ENCODE peak calls at places on chromosomes 12 and 14, in eight cellular contexts. One of them, this sample, is unnamed.

GRCh38 chr12:122874081-122874480 is 21.8 kb downstream of the VPS37B start:
- DNase-seq in HFF-Myc: no peak
- DNase-seq in GM23248: no peak
- DNase-seq in fibroblast of pulmonary artery: no peak
- DNase-seq in GM06990: no peak
- DNase-seq in dorsolateral prefrontal cortex: no peak
- DNase-seq in upper lobe of right lung: peak
- DNase-seq in AG09309: no peak
- DNase-seq in this sample: no peak

GRCh38 chr12:30136661-30137060 is 352.9 kb upstream of the TMTC1 start:
- DNase-seq in HFF-Myc: no peak
- DNase-seq in GM23248: no peak
- DNase-seq in fibroblast of pulmonary artery: no peak
- DNase-seq in GM06990: no peak
- DNase-seq in dorsolateral prefrontal cortex: no peak
- DNase-seq in upper lobe of right lung: no peak
- DNase-seq in AG09309: no peak
- DNase-seq in this sample: no peak

GRCh38 chr14:50719911-50720759 is 52.0 kb upstream of the SAV1 start:
- DNase-seq in HFF-Myc: no peak
- DNase-seq in GM23248: peak
- DNase-seq in fibroblast of pulmonary artery: no peak
- DNase-seq in GM06990: no peak
- DNase-seq in dorsolateral prefrontal cortex: no peak
- DNase-seq in upper lobe of right lung: no peak
- DNase-seq in AG09309: no peak
- DNase-seq in this sample: peak

GRCh38 chr12:114671664-114672476 is 12.1 kb downstream of the TBX3 start:
- DNase-seq in HFF-Myc: no peak
- DNase-seq in GM23248: peak
- DNase-seq in fibroblast of pulmonary artery: no peak
- DNase-seq in GM06990: no peak
- DNase-seq in dorsolateral prefrontal cortex: no peak
- DNase-seq in upper lobe of right lung: no peak
- DNase-seq in AG09309: no peak
- DNase-seq in this sample: peak

GRCh38 chr14:92922883-92923743 is at the start of gene CHGA:
- DNase-seq in HFF-Myc: no peak
- DNase-seq in GM23248: peak
- DNase-seq in fibroblast of pulmonary artery: peak
- DNase-seq in GM06990: peak
- DNase-seq in dorsolateral prefrontal cortex: peak
- DNase-seq in upper lobe of right lung: peak
- DNase-seq in AG09309: no peak
- DNase-seq in this sample: peak

GRCh38 chr14:24307575-24308341 is at the start of gene CIDEB:
- DNase-seq in HFF-Myc: no peak
- DNase-seq in GM23248: peak
- DNase-seq in fibroblast of pulmonary artery: peak
- DNase-seq in GM06990: no peak
- DNase-seq in dorsolateral prefrontal cortex: peak
- DNase-seq in upper lobe of right lung: no peak
- DNase-seq in AG09309: no peak
- DNase-seq in this sample: peak

GRCh38 chr12:14443531-14443930 is 78.0 kb downstream of the ATF7IP start:
- DNase-seq in HFF-Myc: no peak
- DNase-seq in GM23248: peak
- DNase-seq in fibroblast of pulmonary artery: peak
- DNase-seq in GM06990: no peak
- DNase-seq in dorsolateral prefrontal cortex: no peak
- DNase-seq in upper lobe of right lung: no peak
- DNase-seq in AG09309: no peak
- DNase-seq in this sample: no peak

GRCh38 chr12:89636054-89636775 is 72.4 kb downstream of the ATP2B1 start:
- DNase-seq in HFF-Myc: no peak
- DNase-seq in GM23248: peak
- DNase-seq in fibroblast of pulmonary artery: no peak
- DNase-seq in GM06990: no peak
- DNase-seq in dorsolateral prefrontal cortex: no peak
- DNase-seq in upper lobe of right lung: no peak
- DNase-seq in AG09309: no peak
- DNase-seq in this sample: no peak

GRCh38 chr14:22906073-22906472 is 12.9 kb downstream of the RBM23 start:
- DNase-seq in HFF-Myc: no peak
- DNase-seq in GM23248: no peak
- DNase-seq in fibroblast of pulmonary artery: no peak
- DNase-seq in GM06990: no peak
- DNase-seq in dorsolateral prefrontal cortex: no peak
- DNase-seq in upper lobe of right lung: no peak
- DNase-seq in AG09309: no peak
- DNase-seq in this sample: no peak

GRCh38 chr12:86052921-86053320 is 178.8 kb downstream of the NTS start:
- DNase-seq in HFF-Myc: no peak
- DNase-seq in GM23248: no peak
- DNase-seq in fibroblast of pulmonary artery: no peak
- DNase-seq in GM06990: no peak
- DNase-seq in dorsolateral prefrontal cortex: no peak
- DNase-seq in upper lobe of right lung: no peak
- DNase-seq in AG09309: no peak
- DNase-seq in this sample: no peak

GRCh38 chr12:91276529-91276928 is 93.9 kb upstream of the DCN start:
- DNase-seq in HFF-Myc: no peak
- DNase-seq in GM23248: no peak
- DNase-seq in fibroblast of pulmonary artery: no peak
- DNase-seq in GM06990: no peak
- DNase-seq in dorsolateral prefrontal cortex: no peak
- DNase-seq in upper lobe of right lung: no peak
- DNase-seq in AG09309: no peak
- DNase-seq in this sample: no peak

GRCh38 chr12:9649532-9649940 is 20.0 kb upstream of the CLEC2D start:
- DNase-seq in HFF-Myc: no peak
- DNase-seq in GM23248: no peak
- DNase-seq in fibroblast of pulmonary artery: no peak
- DNase-seq in GM06990: no peak
- DNase-seq in dorsolateral prefrontal cortex: no peak
- DNase-seq in upper lobe of right lung: no peak
- DNase-seq in AG09309: no peak
- DNase-seq in this sample: no peak

GRCh38 chr14:96578619-96579018 is 76.4 kb downstream of the PAPOLA start:
- DNase-seq in HFF-Myc: no peak
- DNase-seq in GM23248: no peak
- DNase-seq in fibroblast of pulmonary artery: no peak
- DNase-seq in GM06990: no peak
- DNase-seq in dorsolateral prefrontal cortex: no peak
- DNase-seq in upper lobe of right lung: no peak
- DNase-seq in AG09309: no peak
- DNase-seq in this sample: no peak

GRCh38 chr14:31449136-31449535 is 8.2 kb downstream of the DTD2 start:
- DNase-seq in HFF-Myc: no peak
- DNase-seq in GM23248: no peak
- DNase-seq in fibroblast of pulmonary artery: no peak
- DNase-seq in GM06990: no peak
- DNase-seq in dorsolateral prefrontal cortex: no peak
- DNase-seq in upper lobe of right lung: no peak
- DNase-seq in AG09309: no peak
- DNase-seq in this sample: no peak

GRCh38 chr12:67885370-67886169 is 103.7 kb upstream of the IFNG-AS1 start:
- DNase-seq in HFF-Myc: no peak
- DNase-seq in GM23248: peak
- DNase-seq in fibroblast of pulmonary artery: no peak
- DNase-seq in GM06990: no peak
- DNase-seq in dorsolateral prefrontal cortex: no peak
- DNase-seq in upper lobe of right lung: no peak
- DNase-seq in AG09309: peak
- DNase-seq in this sample: no peak
- H3K4me3 ChIP-seq in HFF-Myc: no peak
- H3K4me3 ChIP-seq in GM23248: peak
- H3K4me3 ChIP-seq in fibroblast of pulmonary artery: no peak
- H3K4me3 ChIP-seq in GM06990: no peak
- H3K4me3 ChIP-seq in dorsolateral prefrontal cortex: no peak
- H3K4me3 ChIP-seq in upper lobe of right lung: no peak
- H3K4me3 ChIP-seq in AG09309: no peak
- H3K4me3 ChIP-seq in this sample: no peak

DNA sequence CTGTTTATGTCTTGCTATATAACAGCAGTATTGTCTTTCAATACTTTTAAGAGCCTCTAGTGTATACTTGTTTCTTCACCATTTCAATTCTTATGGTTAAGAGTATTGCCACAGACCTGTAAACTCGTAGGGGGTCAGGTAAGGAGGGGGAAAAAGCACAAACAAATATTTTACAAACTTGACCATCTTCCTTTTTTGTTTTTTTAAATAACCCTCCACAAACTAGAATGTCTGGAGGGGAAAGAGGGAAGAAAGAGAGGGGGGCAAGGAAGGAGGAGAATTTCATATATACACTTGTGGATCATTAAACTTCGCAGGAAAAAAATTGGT is 4.3 kb downstream of the FOXA1 start:
- DNase-seq in HFF-Myc: no peak
- DNase-seq in GM23248: no peak
- DNase-seq in fibroblast of pulmonary artery: no peak
- DNase-seq in GM06990: no peak
- DNase-seq in dorsolateral prefrontal cortex: no peak
- DNase-seq in upper lobe of right lung: no peak
- DNase-seq in AG09309: no peak
- DNase-seq in this sample: no peak
- H3K4me3 ChIP-seq in HFF-Myc: no peak
- H3K4me3 ChIP-seq in GM23248: no peak
- H3K4me3 ChIP-seq in fibroblast of pulmonary artery: no peak
- H3K4me3 ChIP-seq in GM06990: no peak
- H3K4me3 ChIP-seq in dorsolateral prefrontal cortex: no peak
- H3K4me3 ChIP-seq in upper lobe of right lung: peak
- H3K4me3 ChIP-seq in AG09309: no peak
- H3K4me3 ChIP-seq in this sample: no peak

DNA sequence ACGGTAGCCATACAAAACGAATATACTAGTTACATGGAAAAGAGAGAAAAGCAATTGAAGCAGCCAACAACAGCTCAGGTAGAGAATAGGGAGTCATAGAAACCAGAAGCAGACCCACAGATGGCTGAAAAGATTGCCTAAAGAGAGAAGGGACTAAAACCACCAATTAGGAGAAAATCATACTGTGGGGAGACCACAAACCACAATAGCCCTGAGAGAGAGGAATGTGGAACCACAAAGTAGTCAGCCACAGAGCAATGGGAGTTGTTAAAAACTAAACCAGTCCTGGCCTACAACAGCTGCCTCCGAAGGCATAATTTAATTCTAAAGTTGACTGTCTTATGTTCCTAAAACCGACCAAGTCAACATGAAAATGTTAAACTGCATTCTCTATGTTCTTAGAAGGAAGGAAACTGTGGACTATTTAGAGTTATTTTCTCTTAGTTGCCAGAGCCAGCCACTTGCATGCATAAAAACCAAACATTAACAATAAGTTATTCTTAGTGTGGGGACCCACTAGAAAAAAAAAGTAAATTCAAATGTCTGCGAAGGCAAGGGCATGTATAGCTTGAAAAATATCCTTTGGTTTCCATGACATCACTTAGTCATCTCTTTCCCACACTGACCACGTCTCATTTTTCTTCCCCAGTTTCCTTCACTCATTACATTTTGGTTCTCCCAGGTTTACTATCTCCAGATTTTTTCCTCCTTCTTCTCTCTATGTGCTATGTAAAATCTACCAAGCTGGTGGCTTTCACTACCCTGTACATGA is 398.0 kb downstream of the NOVA1 start:
- DNase-seq in HFF-Myc: no peak
- DNase-seq in GM23248: peak
- DNase-seq in fibroblast of pulmonary artery: peak
- DNase-seq in GM06990: no peak
- DNase-seq in dorsolateral prefrontal cortex: no peak
- DNase-seq in upper lobe of right lung: no peak
- DNase-seq in AG09309: no peak
- DNase-seq in this sample: no peak
- H3K4me3 ChIP-seq in HFF-Myc: no peak
- H3K4me3 ChIP-seq in GM23248: no peak
- H3K4me3 ChIP-seq in fibroblast of pulmonary artery: no peak
- H3K4me3 ChIP-seq in GM06990: no peak
- H3K4me3 ChIP-seq in dorsolateral prefrontal cortex: no peak
- H3K4me3 ChIP-seq in upper lobe of right lung: no peak
- H3K4me3 ChIP-seq in AG09309: no peak
- H3K4me3 ChIP-seq in this sample: no peak

DNA sequence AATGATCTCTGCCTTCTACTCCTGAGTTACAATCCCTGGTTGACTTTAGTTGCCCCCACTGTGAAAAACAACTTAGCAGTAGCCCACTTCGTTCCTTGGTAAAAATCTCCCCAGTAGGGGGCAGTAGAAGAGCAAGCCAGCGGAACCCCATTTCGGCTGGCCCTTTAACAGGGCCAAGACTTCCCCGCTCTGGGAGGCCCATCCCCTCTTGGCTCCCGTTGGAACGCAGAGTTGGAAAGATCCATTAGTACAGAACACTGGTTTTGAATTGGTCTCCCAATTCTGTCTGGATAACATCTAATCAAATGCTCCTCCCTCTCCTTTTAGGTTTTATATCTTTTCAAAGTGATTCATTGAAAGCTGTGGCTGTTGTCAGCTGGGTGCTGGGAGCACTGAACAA is 1133.3 kb downstream of the BCL11B start:
- DNase-seq in HFF-Myc: no peak
- DNase-seq in GM23248: peak
- DNase-seq in fibroblast of pulmonary artery: peak
- DNase-seq in GM06990: no peak
- DNase-seq in dorsolateral prefrontal cortex: no peak
- DNase-seq in upper lobe of right lung: no peak
- DNase-seq in AG09309: no peak
- DNase-seq in this sample: no peak
- H3K4me3 ChIP-seq in HFF-Myc: no peak
- H3K4me3 ChIP-seq in GM23248: no peak
- H3K4me3 ChIP-seq in fibroblast of pulmonary artery: no peak
- H3K4me3 ChIP-seq in GM06990: no peak
- H3K4me3 ChIP-seq in dorsolateral prefrontal cortex: no peak
- H3K4me3 ChIP-seq in upper lobe of right lung: no peak
- H3K4me3 ChIP-seq in AG09309: no peak
- H3K4me3 ChIP-seq in this sample: no peak

DNA sequence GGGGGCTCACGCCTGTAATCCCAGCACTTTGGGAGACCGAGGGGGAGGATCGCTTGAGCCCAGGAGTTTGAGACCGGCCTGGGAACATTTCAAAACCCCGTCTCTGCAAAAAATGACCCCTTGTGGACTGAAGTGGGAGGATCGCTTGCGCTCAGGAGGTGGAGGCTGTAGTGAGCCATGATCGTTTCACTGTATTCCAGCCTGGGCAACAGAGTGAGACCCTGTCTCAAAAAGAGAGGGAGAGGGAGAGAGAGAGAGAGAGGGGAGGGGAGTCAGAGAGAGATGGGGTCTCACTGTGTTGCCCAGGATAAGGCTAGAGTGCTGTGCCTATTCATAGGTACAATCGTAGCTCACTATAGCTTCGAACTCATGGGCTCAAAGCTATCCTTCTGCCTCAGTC is 2.8 kb downstream of the FGD4 start:
- DNase-seq in HFF-Myc: no peak
- DNase-seq in GM23248: no peak
- DNase-seq in fibroblast of pulmonary artery: no peak
- DNase-seq in GM06990: no peak
- DNase-seq in dorsolateral prefrontal cortex: no peak
- DNase-seq in upper lobe of right lung: no peak
- DNase-seq in AG09309: no peak
- DNase-seq in this sample: no peak
- H3K4me3 ChIP-seq in HFF-Myc: no peak
- H3K4me3 ChIP-seq in GM23248: no peak
- H3K4me3 ChIP-seq in fibroblast of pulmonary artery: no peak
- H3K4me3 ChIP-seq in GM06990: no peak
- H3K4me3 ChIP-seq in dorsolateral prefrontal cortex: no peak
- H3K4me3 ChIP-seq in upper lobe of right lung: no peak
- H3K4me3 ChIP-seq in AG09309: no peak
- H3K4me3 ChIP-seq in this sample: no peak